ENCODE peak calls at places on chromosomes 16 and 17, in seven cellular contexts. One of them, this sample, is unnamed.

GRCh38 chr17:45780921-45781320 is 3.2 kb upstream of the CRHR1 start:
- DNase-seq in fibroblast of the conjunctiva: no peak
- DNase-seq in pancreas: no peak
- DNase-seq in breast epithelium: no peak
- DNase-seq in GM10248: no peak
- DNase-seq in cardiac muscle cell: no peak
- DNase-seq in activated naive CD8-positive, alpha-beta T cell treated with anti-CD3 and anti-CD28 coated beads, Interleukin-2, amount 50 U/mL, for 16 hours: no peak
- DNase-seq in this sample: no peak

GRCh38 chr16:84881702-84882521 is 62.1 kb downstream of the CRISPLD2 start:
- DNase-seq in pancreas: no peak
- DNase-seq in activated naive CD8-positive, alpha-beta T cell treated with anti-CD3 and anti-CD28 coated beads, Interleukin-2, amount 50 U/mL, for 16 hours: no peak
- DNase-seq in cardiac muscle cell: no peak
- DNase-seq in GM10248: no peak
- DNase-seq in breast epithelium: no peak
- DNase-seq in fibroblast of the conjunctiva: peak; percentile 93
- DNase-seq in this sample: peak; percentile 31

GRCh38 chr16:25366078-25366477 is 108.4 kb upstream of the ZKSCAN2 start:
- DNase-seq in GM10248: no peak
- DNase-seq in pancreas: no peak
- DNase-seq in breast epithelium: no peak
- DNase-seq in activated naive CD8-positive, alpha-beta T cell treated with anti-CD3 and anti-CD28 coated beads, Interleukin-2, amount 50 U/mL, for 16 hours: no peak
- DNase-seq in fibroblast of the conjunctiva: no peak
- DNase-seq in cardiac muscle cell: no peak
- DNase-seq in this sample: no peak

GRCh38 chr16:57319646-57320045 is 35.2 kb upstream of the PLLP start:
- DNase-seq in fibroblast of the conjunctiva: no peak
- DNase-seq in breast epithelium: no peak
- DNase-seq in cardiac muscle cell: no peak
- DNase-seq in GM10248: no peak
- DNase-seq in activated naive CD8-positive, alpha-beta T cell treated with anti-CD3 and anti-CD28 coated beads, Interleukin-2, amount 50 U/mL, for 16 hours: no peak
- DNase-seq in pancreas: no peak
- DNase-seq in this sample: no peak

GRCh38 chr17:51722994-51723393 is 435.5 kb downstream of the CA10 start:
- DNase-seq in pancreas: no peak
- DNase-seq in cardiac muscle cell: no peak
- DNase-seq in breast epithelium: no peak
- DNase-seq in activated naive CD8-positive, alpha-beta T cell treated with anti-CD3 and anti-CD28 coated beads, Interleukin-2, amount 50 U/mL, for 16 hours: no peak
- DNase-seq in fibroblast of the conjunctiva: no peak
- DNase-seq in GM10248: no peak
- DNase-seq in this sample: no peak

GRCh38 chr17:32223703-32224102 is 41.9 kb upstream of the RHBDL3 start:
- DNase-seq in fibroblast of the conjunctiva: no peak
- DNase-seq in GM10248: no peak
- DNase-seq in activated naive CD8-positive, alpha-beta T cell treated with anti-CD3 and anti-CD28 coated beads, Interleukin-2, amount 50 U/mL, for 16 hours: no peak
- DNase-seq in breast epithelium: no peak
- DNase-seq in pancreas: no peak
- DNase-seq in cardiac muscle cell: no peak
- DNase-seq in this sample: no peak

GRCh38 chr17:40068917-40069750 is 6.4 kb downstream of the THRA start:
- DNase-seq in fibroblast of the conjunctiva: peak; percentile 73
- DNase-seq in pancreas: peak; percentile 85
- DNase-seq in activated naive CD8-positive, alpha-beta T cell treated with anti-CD3 and anti-CD28 coated beads, Interleukin-2, amount 50 U/mL, for 16 hours: peak; percentile 68
- DNase-seq in GM10248: peak; percentile 70
- DNase-seq in cardiac muscle cell: peak; percentile 61
- DNase-seq in breast epithelium: peak; percentile 83
- DNase-seq in this sample: peak; percentile 91

GRCh38 chr16:12268602-12269001 is 292.1 kb downstream of the SNX29 start:
- DNase-seq in GM10248: no peak
- DNase-seq in breast epithelium: no peak
- DNase-seq in activated naive CD8-positive, alpha-beta T cell treated with anti-CD3 and anti-CD28 coated beads, Interleukin-2, amount 50 U/mL, for 16 hours: no peak
- DNase-seq in cardiac muscle cell: peak; percentile 55
- DNase-seq in fibroblast of the conjunctiva: no peak
- DNase-seq in pancreas: no peak
- DNase-seq in this sample: no peak

GRCh38 chr16:54940279-54940604 is 9.6 kb downstream of the IRX5 start:
- DNase-seq in breast epithelium: no peak
- DNase-seq in fibroblast of the conjunctiva: no peak
- DNase-seq in activated naive CD8-positive, alpha-beta T cell treated with anti-CD3 and anti-CD28 coated beads, Interleukin-2, amount 50 U/mL, for 16 hours: no peak
- DNase-seq in pancreas: no peak
- DNase-seq in cardiac muscle cell: no peak
- DNase-seq in GM10248: no peak
- DNase-seq in this sample: no peak

GRCh38 chr16:65975049-65975708 is 391.3 kb upstream of the CDH5 start:
- DNase-seq in activated naive CD8-positive, alpha-beta T cell treated with anti-CD3 and anti-CD28 coated beads, Interleukin-2, amount 50 U/mL, for 16 hours: no peak
- DNase-seq in GM10248: no peak
- DNase-seq in pancreas: no peak
- DNase-seq in breast epithelium: no peak
- DNase-seq in fibroblast of the conjunctiva: peak; percentile 42
- DNase-seq in cardiac muscle cell: no peak
- DNase-seq in this sample: no peak

GRCh38 chr16:74868501-74868900 is 93.9 kb upstream of the FA2H start:
- DNase-seq in activated naive CD8-positive, alpha-beta T cell treated with anti-CD3 and anti-CD28 coated beads, Interleukin-2, amount 50 U/mL, for 16 hours: no peak
- DNase-seq in pancreas: no peak
- DNase-seq in GM10248: no peak
- DNase-seq in cardiac muscle cell: no peak
- DNase-seq in breast epithelium: no peak
- DNase-seq in fibroblast of the conjunctiva: no peak
- DNase-seq in this sample: peak; percentile 16

GRCh38 chr17:59527931-59528330 is 37.5 kb upstream of the DHX40 start:
- DNase-seq in breast epithelium: no peak
- DNase-seq in activated naive CD8-positive, alpha-beta T cell treated with anti-CD3 and anti-CD28 coated beads, Interleukin-2, amount 50 U/mL, for 16 hours: no peak
- DNase-seq in pancreas: no peak
- DNase-seq in cardiac muscle cell: no peak
- DNase-seq in GM10248: no peak
- DNase-seq in fibroblast of the conjunctiva: no peak
- DNase-seq in this sample: no peak

GRCh38 chr17:19398301-19399181 is 11.6 kb upstream of the MFAP4 start:
- DNase-seq in pancreas: peak; percentile 25
- DNase-seq in cardiac muscle cell: no peak
- DNase-seq in activated naive CD8-positive, alpha-beta T cell treated with anti-CD3 and anti-CD28 coated beads, Interleukin-2, amount 50 U/mL, for 16 hours: no peak
- DNase-seq in fibroblast of the conjunctiva: no peak
- DNase-seq in breast epithelium: no peak
- DNase-seq in GM10248: no peak
- DNase-seq in this sample: peak; percentile 43

GRCh38 chr17:68511671-68512246 is 471 bp upstream of the PRKAR1A start:
- DNase-seq in pancreas: peak; percentile 70
- DNase-seq in GM10248: peak; percentile 80
- DNase-seq in breast epithelium: peak; percentile 75
- DNase-seq in fibroblast of the conjunctiva: peak; percentile 48
- DNase-seq in cardiac muscle cell: peak; percentile 92
- DNase-seq in activated naive CD8-positive, alpha-beta T cell treated with anti-CD3 and anti-CD28 coated beads, Interleukin-2, amount 50 U/mL, for 16 hours: peak; percentile 48
- DNase-seq in this sample: peak; percentile 88

GRCh38 chr17:71327376-71328059 is 793.3 kb upstream of the SOX9 start:
- DNase-seq in breast epithelium: no peak
- DNase-seq in cardiac muscle cell: no peak
- DNase-seq in pancreas: no peak
- DNase-seq in fibroblast of the conjunctiva: no peak
- DNase-seq in GM10248: no peak
- DNase-seq in activated naive CD8-positive, alpha-beta T cell treated with anti-CD3 and anti-CD28 coated beads, Interleukin-2, amount 50 U/mL, for 16 hours: no peak
- DNase-seq in this sample: no peak

GRCh38 chr17:59914274-59914854 is 21.4 kb downstream of the RPS6KB1 start:
- DNase-seq in cardiac muscle cell: peak; percentile 54
- DNase-seq in breast epithelium: no peak
- DNase-seq in GM10248: peak; percentile 72
- DNase-seq in fibroblast of the conjunctiva: peak; percentile 56
- DNase-seq in pancreas: no peak
- DNase-seq in activated naive CD8-positive, alpha-beta T cell treated with anti-CD3 and anti-CD28 coated beads, Interleukin-2, amount 50 U/mL, for 16 hours: no peak
- DNase-seq in this sample: no peak

GRCh38 chr17:18966831-18967624 is 15.1 kb downstream of the SLC5A10 start:
- DNase-seq in breast epithelium: no peak
- DNase-seq in GM10248: no peak
- DNase-seq in cardiac muscle cell: peak; percentile 68
- DNase-seq in activated naive CD8-positive, alpha-beta T cell treated with anti-CD3 and anti-CD28 coated beads, Interleukin-2, amount 50 U/mL, for 16 hours: no peak
- DNase-seq in fibroblast of the conjunctiva: peak; percentile 14
- DNase-seq in pancreas: no peak
- DNase-seq in this sample: peak; percentile 33

GRCh38 chr17:9905902-9906301 is 831 bp upstream of the RCVRN start:
- DNase-seq in pancreas: no peak
- DNase-seq in GM10248: peak; percentile 76
- DNase-seq in cardiac muscle cell: peak; percentile 35
- DNase-seq in fibroblast of the conjunctiva: no peak
- DNase-seq in activated naive CD8-positive, alpha-beta T cell treated with anti-CD3 and anti-CD28 coated beads, Interleukin-2, amount 50 U/mL, for 16 hours: no peak
- DNase-seq in breast epithelium: no peak
- DNase-seq in this sample: no peak

GRCh38 chr16:85426806-85427205 is 186.3 kb upstream of the GSE1 start:
- DNase-seq in pancreas: no peak
- DNase-seq in GM10248: no peak
- DNase-seq in cardiac muscle cell: no peak
- DNase-seq in breast epithelium: no peak
- DNase-seq in fibroblast of the conjunctiva: no peak
- DNase-seq in activated naive CD8-positive, alpha-beta T cell treated with anti-CD3 and anti-CD28 coated beads, Interleukin-2, amount 50 U/mL, for 16 hours: no peak
- DNase-seq in this sample: no peak

GRCh38 chr17:75783803-75784472 is 668 bp upstream of the UNK start:
- DNase-seq in activated naive CD8-positive, alpha-beta T cell treated with anti-CD3 and anti-CD28 coated beads, Interleukin-2, amount 50 U/mL, for 16 hours: no peak
- DNase-seq in fibroblast of the conjunctiva: no peak
- DNase-seq in GM10248: no peak
- DNase-seq in pancreas: peak; percentile 76
- DNase-seq in cardiac muscle cell: no peak
- DNase-seq in breast epithelium: no peak
- DNase-seq in this sample: no peak

GRCh38 chr17:27303734-27304133 is 9.8 kb downstream of the WSB1 start:
- DNase-seq in GM10248: no peak
- DNase-seq in fibroblast of the conjunctiva: no peak
- DNase-seq in activated naive CD8-positive, alpha-beta T cell treated with anti-CD3 and anti-CD28 coated beads, Interleukin-2, amount 50 U/mL, for 16 hours: no peak
- DNase-seq in cardiac muscle cell: no peak
- DNase-seq in pancreas: no peak
- DNase-seq in breast epithelium: no peak
- DNase-seq in this sample: no peak

GRCh38 chr16:85699628-85700027 is 10.9 kb upstream of the GINS2 start:
- DNase-seq in cardiac muscle cell: peak; percentile 68
- DNase-seq in GM10248: no peak
- DNase-seq in fibroblast of the conjunctiva: no peak
- DNase-seq in pancreas: no peak
- DNase-seq in activated naive CD8-positive, alpha-beta T cell treated with anti-CD3 and anti-CD28 coated beads, Interleukin-2, amount 50 U/mL, for 16 hours: no peak
- DNase-seq in breast epithelium: no peak
- DNase-seq in this sample: no peak

GRCh38 chr16:12157510-12158093 is 181.1 kb downstream of the SNX29 start:
- DNase-seq in breast epithelium: no peak
- DNase-seq in fibroblast of the conjunctiva: no peak
- DNase-seq in activated naive CD8-positive, alpha-beta T cell treated with anti-CD3 and anti-CD28 coated beads, Interleukin-2, amount 50 U/mL, for 16 hours: no peak
- DNase-seq in cardiac muscle cell: no peak
- DNase-seq in GM10248: no peak
- DNase-seq in pancreas: no peak
- DNase-seq in this sample: no peak

GRCh38 chr16:68636064-68636551 is 9.0 kb upstream of the CDH3 start:
- DNase-seq in cardiac muscle cell: no peak
- DNase-seq in breast epithelium: no peak
- DNase-seq in activated naive CD8-positive, alpha-beta T cell treated with anti-CD3 and anti-CD28 coated beads, Interleukin-2, amount 50 U/mL, for 16 hours: no peak
- DNase-seq in pancreas: no peak
- DNase-seq in fibroblast of the conjunctiva: no peak
- DNase-seq in GM10248: no peak
- DNase-seq in this sample: no peak

GRCh38 chr16:79131676-79132075 is 468.9 kb downstream of the MAF start:
- DNase-seq in pancreas: no peak
- DNase-seq in GM10248: no peak
- DNase-seq in fibroblast of the conjunctiva: no peak
- DNase-seq in cardiac muscle cell: no peak
- DNase-seq in breast epithelium: no peak
- DNase-seq in activated naive CD8-positive, alpha-beta T cell treated with anti-CD3 and anti-CD28 coated beads, Interleukin-2, amount 50 U/mL, for 16 hours: no peak
- DNase-seq in this sample: no peak

GRCh38 chr16:30335598-30336474 is 19.3 kb downstream of the CD2BP2 start:
- DNase-seq in cardiac muscle cell: no peak
- DNase-seq in GM10248: no peak
- DNase-seq in fibroblast of the conjunctiva: no peak
- DNase-seq in activated naive CD8-positive, alpha-beta T cell treated with anti-CD3 and anti-CD28 coated beads, Interleukin-2, amount 50 U/mL, for 16 hours: no peak
- DNase-seq in breast epithelium: no peak
- DNase-seq in pancreas: no peak
- DNase-seq in this sample: no peak

GRCh38 chr16:24070851-24071250 is 185.3 kb upstream of the CACNG3 start:
- DNase-seq in cardiac muscle cell: peak; percentile 64
- DNase-seq in pancreas: no peak
- DNase-seq in breast epithelium: no peak
- DNase-seq in GM10248: peak; percentile 65
- DNase-seq in activated naive CD8-positive, alpha-beta T cell treated with anti-CD3 and anti-CD28 coated beads, Interleukin-2, amount 50 U/mL, for 16 hours: no peak
- DNase-seq in fibroblast of the conjunctiva: no peak
- DNase-seq in this sample: peak; percentile 6

GRCh38 chr16:63185235-63185780 is 1149.1 kb upstream of the CDH8 start:
- DNase-seq in activated naive CD8-positive, alpha-beta T cell treated with anti-CD3 and anti-CD28 coated beads, Interleukin-2, amount 50 U/mL, for 16 hours: no peak
- DNase-seq in cardiac muscle cell: no peak
- DNase-seq in fibroblast of the conjunctiva: no peak
- DNase-seq in breast epithelium: no peak
- DNase-seq in pancreas: no peak
- DNase-seq in GM10248: no peak
- DNase-seq in this sample: no peak

GRCh38 chr17:65099941-65100315 is 37.2 kb upstream of the RGS9 start:
- DNase-seq in activated naive CD8-positive, alpha-beta T cell treated with anti-CD3 and anti-CD28 coated beads, Interleukin-2, amount 50 U/mL, for 16 hours: peak; percentile 66
- DNase-seq in breast epithelium: no peak
- DNase-seq in fibroblast of the conjunctiva: peak; percentile 69
- DNase-seq in pancreas: peak; percentile 19
- DNase-seq in GM10248: peak; percentile 83
- DNase-seq in cardiac muscle cell: no peak
- DNase-seq in this sample: no peak

GRCh38 chr17:59154335-59154720 is 658 bp downstream of the SKA2 start:
- DNase-seq in pancreas: peak; percentile 15
- DNase-seq in breast epithelium: no peak
- DNase-seq in activated naive CD8-positive, alpha-beta T cell treated with anti-CD3 and anti-CD28 coated beads, Interleukin-2, amount 50 U/mL, for 16 hours: no peak
- DNase-seq in GM10248: peak; percentile 21
- DNase-seq in fibroblast of the conjunctiva: no peak
- DNase-seq in cardiac muscle cell: peak; percentile 70
- DNase-seq in this sample: peak; percentile 15

GRCh38 chr17:55004484-55004883 is 35.9 kb downstream of the STXBP4 start:
- DNase-seq in fibroblast of the conjunctiva: no peak
- DNase-seq in activated naive CD8-positive, alpha-beta T cell treated with anti-CD3 and anti-CD28 coated beads, Interleukin-2, amount 50 U/mL, for 16 hours: no peak
- DNase-seq in cardiac muscle cell: no peak
- DNase-seq in pancreas: no peak
- DNase-seq in GM10248: no peak
- DNase-seq in breast epithelium: no peak
- DNase-seq in this sample: no peak

GRCh38 chr17:55717898-55718735 is 4.5 kb downstream of the TMEM100 start:
- DNase-seq in pancreas: peak; percentile 43
- DNase-seq in breast epithelium: peak; percentile 78
- DNase-seq in GM10248: peak; percentile 24
- DNase-seq in cardiac muscle cell: peak; percentile 85
- DNase-seq in fibroblast of the conjunctiva: peak; percentile 58
- DNase-seq in activated naive CD8-positive, alpha-beta T cell treated with anti-CD3 and anti-CD28 coated beads, Interleukin-2, amount 50 U/mL, for 16 hours: peak; percentile 27
- DNase-seq in this sample: peak; percentile 81

GRCh38 chr17:8125947-8126305 is 2.0 kb upstream of the HES7 start:
- DNase-seq in activated naive CD8-positive, alpha-beta T cell treated with anti-CD3 and anti-CD28 coated beads, Interleukin-2, amount 50 U/mL, for 16 hours: no peak
- DNase-seq in fibroblast of the conjunctiva: no peak
- DNase-seq in cardiac muscle cell: peak; percentile 44
- DNase-seq in GM10248: no peak
- DNase-seq in breast epithelium: no peak
- DNase-seq in pancreas: no peak
- DNase-seq in this sample: no peak

This sample was measured in heart right ventricle.